ENCODE peak calls at places on chromosomes 7 and 10, in four cellular contexts. W is lower leg skin, P is astrocyte of the spinal cord, V is hepatocyte. F is an unnamed sample.

GRCh38 chr7:51689547-51689946 is 372.9 kb upstream of the COBL start:
- DNase-seq in V (no peak), P (no peak), W (no peak), F (no peak)

GRCh38 chr7:12481722-12482121 is 78.1 kb upstream of the VWDE start:
- DNase-seq in P (no peak), V (no peak), W (no peak), F (no peak)

GRCh38 chr10:15571570-15571969 is 148.2 kb downstream of the ITGA8 start:
- DNase-seq in P (peak), V (peak), W (no peak), F (no peak)

GRCh38 chr7:149879271-149879711 is 5.5 kb downstream of the ATP6V0E2 start:
- DNase-seq in V (no peak), W (no peak), P (no peak), F (no peak)

GRCh38 chr7:157140118-157140905 is 1.6 kb downstream of the UBE3C start:
- DNase-seq in V (no peak), W (peak), P (no peak), F (no peak)

GRCh38 chr10:12814166-12814565 is 187.3 kb downstream of the CCDC3 start:
- DNase-seq in P (no peak), W (no peak), V (no peak), F (no peak)

GRCh38 chr10:130721971-130722370 is 585.8 kb downstream of the GLRX3 start:
- DNase-seq in V (no peak), P (no peak), W (no peak), F (no peak)

GRCh38 chr10:102117391-102118159 is 2.6 kb downstream of the LDB1 start:
- DNase-seq in P (peak), W (peak), V (peak), F (peak)

GRCh38 chr7:76291346-76292205 is 10.9 kb upstream of the HSPB1 start:
- DNase-seq in W (peak), V (peak), P (peak), F (peak)

GRCh38 chr10:29839826-29840515 is 205.2 kb upstream of the SVIL start:
- DNase-seq in W (peak), P (no peak), V (peak), F (peak)

GRCh38 chr7:158065340-158065739 is 522.3 kb downstream of the PTPRN2 start:
- DNase-seq in W (no peak), V (no peak), P (no peak), F (no peak)

GRCh38 chr7:121515181-121515580 is 119.1 kb upstream of the FAM3C start:
- DNase-seq in P (no peak), V (no peak), W (no peak), F (no peak)

GRCh38 chr7:155426543-155427410 is 31.2 kb upstream of the EN2 start:
- DNase-seq in P (no peak), V (no peak), W (no peak), F (no peak)

GRCh38 chr7:155959894-155960293 is 147.6 kb upstream of the SHH start:
- DNase-seq in P (peak), W (peak), V (no peak), F (no peak)

GRCh38 chr10:79354141-79354540 is 6.9 kb downstream of the PPIF start:
- DNase-seq in W (no peak), P (no peak), V (no peak), F (no peak)

GRCh38 chr10:33293081-33293480 is 41.4 kb downstream of the NRP1 start:
- DNase-seq in W (no peak), V (no peak), P (no peak), F (no peak)

GRCh38 chr10:93074137-93074596 is 474 bp downstream of the CYP26A1 start:
- DNase-seq in W (peak), V (no peak), P (no peak), F (peak)

GRCh38 chr10:77041636-77042258 is 595.9 kb downstream of the KCNMA1 start:
- DNase-seq in W (no peak), P (no peak), V (no peak), F (no peak)

GRCh38 chr7:148590533-148590932 is at the start of gene C7orf33:
- DNase-seq in P (no peak), V (no peak), W (no peak), F (no peak)

GRCh38 chr10:4677296-4678021 is 148.5 kb upstream of the AKR1E2 start:
- DNase-seq in W (no peak), P (peak), V (peak), F (no peak)

GRCh38 chr10:11373626-11374310 is 237.7 kb downstream of the USP6NL start:
- DNase-seq in P (peak), V (no peak), W (no peak), F (no peak)

GRCh38 chr10:125231116-125231812 is 70.9 kb upstream of the CTBP2 start:
- DNase-seq in V (peak), W (peak), P (peak), F (peak)

GRCh38 chr10:13072339-13072738 is 27.6 kb upstream of the OPTN start:
- DNase-seq in P (no peak), W (no peak), V (no peak), F (no peak)

GRCh38 chr7:128890306-128891109 is 20.0 kb downstream of the KCP start:
- DNase-seq in V (peak), W (no peak), P (no peak), F (no peak)

GRCh38 chr10:34168429-34168828 is 646.7 kb downstream of the PARD3 start:
- DNase-seq in W (no peak), P (no peak), V (no peak), F (no peak)

DNA sequence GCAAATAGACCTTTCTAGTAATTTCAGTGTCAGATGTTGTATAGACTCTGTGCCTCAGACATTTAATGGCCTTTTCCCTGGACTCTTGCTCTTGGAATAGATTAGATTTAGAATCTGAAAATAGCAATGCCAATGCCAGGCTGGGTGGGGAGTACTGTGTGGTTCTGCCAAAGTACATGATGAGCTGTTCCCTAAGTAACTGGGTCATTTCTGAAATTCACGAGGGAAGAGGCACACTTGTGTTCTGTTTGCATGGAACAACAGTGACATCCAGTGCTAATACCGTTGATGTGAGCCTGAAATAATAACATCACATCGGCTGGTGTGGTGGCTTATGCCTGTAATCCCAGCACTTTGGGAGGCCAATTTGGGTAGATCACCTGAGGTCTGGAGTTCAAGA is 119.1 kb downstream of the MBL2 start:
- DNase-seq in W (no peak), V (no peak), P (no peak), F (no peak)
- TF ChIP-seq CTCF in W (no peak), V (no peak), P (no peak), F (no peak)

GRCh38 chr10:14545827-14546226 is 215.1 kb upstream of the FRMD4A start:
- DNase-seq in P (peak), V (no peak), W (no peak), F (no peak)

GRCh38 chr10:14548474-14548873 is 217.8 kb upstream of the FRMD4A start:
- DNase-seq in P (no peak), V (no peak), W (no peak), F (no peak)

GRCh38 chr10:14549496-14549895 is 218.8 kb upstream of the FRMD4A start:
- DNase-seq in V (no peak), P (peak), W (no peak), F (no peak)

GRCh38 chr10:14548970-14549369 is 218.2 kb upstream of the FRMD4A start:
- DNase-seq in P (no peak), W (no peak), V (no peak), F (no peak)

DNA sequence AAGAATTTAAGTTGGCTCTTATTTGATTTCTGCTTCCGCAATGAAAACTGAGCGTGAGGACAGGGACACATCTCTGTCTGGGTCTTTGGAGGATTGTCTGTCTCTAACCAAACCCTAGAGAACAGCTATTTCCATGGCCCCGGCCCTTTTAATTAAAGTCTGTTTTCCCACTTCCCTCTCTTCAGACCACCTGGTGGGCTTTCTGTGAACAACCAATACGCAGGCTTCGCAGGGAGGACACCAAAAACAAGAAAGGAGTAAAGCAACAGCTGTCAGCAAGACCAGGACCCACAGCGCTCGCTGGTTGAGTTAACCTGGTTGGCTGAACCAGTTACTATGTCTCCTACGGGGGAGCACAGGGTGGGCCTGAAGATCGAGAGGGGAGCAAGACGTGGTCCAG is 217.1 kb upstream of the FRMD4A start:
- DNase-seq in W (no peak), P (no peak), V (no peak), F (no peak)
- TF ChIP-seq CTCF in W (no peak), P (peak), V (no peak), F (no peak)

DNA sequence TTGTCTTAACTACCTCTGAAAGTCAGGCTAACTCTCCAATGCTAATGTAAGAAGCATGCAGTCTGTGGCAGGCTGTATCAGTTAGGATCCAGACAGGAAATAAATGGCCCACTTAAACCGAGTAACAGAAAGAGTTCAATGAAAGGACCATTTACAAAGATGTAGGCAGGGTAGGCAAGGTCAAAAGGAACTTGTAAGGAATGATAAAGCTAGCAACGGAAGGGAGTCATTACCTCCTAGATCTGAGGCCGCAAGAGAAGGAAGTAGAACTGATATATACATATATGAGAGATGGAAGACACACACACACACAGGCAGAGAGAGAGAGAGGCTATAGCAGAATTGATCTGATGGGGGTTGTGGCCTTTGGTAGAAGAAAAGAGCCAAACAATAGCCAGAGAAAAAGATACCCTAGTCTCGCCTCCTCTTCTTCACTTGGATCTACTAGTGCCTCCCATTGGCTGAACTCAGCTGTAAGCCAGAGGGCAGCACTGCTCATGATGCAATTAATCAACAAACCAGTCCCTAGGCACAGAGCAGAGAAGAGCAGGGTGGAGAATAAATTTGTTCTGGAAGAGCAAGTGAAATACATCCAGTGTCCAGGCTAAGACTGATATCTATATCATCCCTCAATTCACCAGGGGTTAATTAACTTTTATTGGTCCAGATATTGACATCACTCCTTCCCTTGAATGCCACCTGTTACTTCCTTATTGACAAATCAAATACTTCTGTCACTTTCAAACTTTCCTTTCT is 91.2 kb downstream of the LSMEM1 start:
- DNase-seq in V (no peak), W (no peak), P (no peak), F (no peak)
- TF ChIP-seq CTCF in V (no peak), W (no peak), P (no peak), F (no peak)

GRCh38 chr7:41599760-41600159 is 103.1 kb downstream of the INHBA start:
- DNase-seq in W (no peak), V (no peak), P (no peak), F (no peak)
- TF ChIP-seq CTCF in W (no peak), V (peak), P (peak), F (no peak)

GRCh38 chr10:86138551-86139065 is 228.0 kb downstream of the GRID1 start:
- DNase-seq in W (no peak), V (no peak), P (no peak), F (no peak)

GRCh38 chr10:86137561-86137960 is 229.0 kb downstream of the GRID1 start:
- DNase-seq in W (no peak), P (no peak), V (no peak), F (no peak)

GRCh38 chr10:86141896-86142295 is 224.7 kb downstream of the GRID1 start:
- DNase-seq in P (no peak), W (no peak), V (no peak), F (no peak)

GRCh38 chr10:86135191-86135590 is 231.4 kb downstream of the GRID1 start:
- DNase-seq in V (no peak), P (no peak), W (no peak), F (no peak)

DNA sequence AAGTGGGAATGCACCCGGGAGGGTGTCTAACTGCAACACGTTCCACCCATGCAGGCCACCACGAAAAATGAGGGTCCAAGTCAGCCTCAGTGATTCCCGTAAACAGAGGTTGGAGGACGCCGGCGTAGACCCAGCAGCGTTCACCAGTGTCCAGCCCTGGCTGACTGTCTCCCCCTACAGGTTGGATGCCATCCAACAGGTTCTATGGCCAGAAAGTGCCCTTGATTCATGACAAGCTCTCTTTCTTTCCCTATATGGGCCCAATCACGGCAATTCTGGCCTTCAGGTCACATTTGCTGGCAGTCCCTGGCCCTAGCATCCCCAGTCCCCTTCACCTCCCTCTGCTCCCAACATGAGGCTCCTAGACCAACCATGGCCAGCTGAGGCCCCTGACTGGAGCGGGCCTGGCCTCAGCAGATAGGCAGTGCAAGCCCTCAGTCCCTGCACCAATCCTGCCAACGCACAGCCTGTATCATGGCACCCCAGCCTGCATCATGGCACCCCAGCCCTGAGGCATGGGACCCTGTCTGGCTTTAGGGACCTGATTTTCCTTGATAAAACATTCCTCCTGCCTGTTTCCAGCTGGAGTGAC is 227.4 kb downstream of the GRID1 start:
- DNase-seq in P (no peak), V (peak), W (no peak), F (no peak)
- TF ChIP-seq CTCF in P (no peak), V (peak), W (no peak), F (no peak)

DNA sequence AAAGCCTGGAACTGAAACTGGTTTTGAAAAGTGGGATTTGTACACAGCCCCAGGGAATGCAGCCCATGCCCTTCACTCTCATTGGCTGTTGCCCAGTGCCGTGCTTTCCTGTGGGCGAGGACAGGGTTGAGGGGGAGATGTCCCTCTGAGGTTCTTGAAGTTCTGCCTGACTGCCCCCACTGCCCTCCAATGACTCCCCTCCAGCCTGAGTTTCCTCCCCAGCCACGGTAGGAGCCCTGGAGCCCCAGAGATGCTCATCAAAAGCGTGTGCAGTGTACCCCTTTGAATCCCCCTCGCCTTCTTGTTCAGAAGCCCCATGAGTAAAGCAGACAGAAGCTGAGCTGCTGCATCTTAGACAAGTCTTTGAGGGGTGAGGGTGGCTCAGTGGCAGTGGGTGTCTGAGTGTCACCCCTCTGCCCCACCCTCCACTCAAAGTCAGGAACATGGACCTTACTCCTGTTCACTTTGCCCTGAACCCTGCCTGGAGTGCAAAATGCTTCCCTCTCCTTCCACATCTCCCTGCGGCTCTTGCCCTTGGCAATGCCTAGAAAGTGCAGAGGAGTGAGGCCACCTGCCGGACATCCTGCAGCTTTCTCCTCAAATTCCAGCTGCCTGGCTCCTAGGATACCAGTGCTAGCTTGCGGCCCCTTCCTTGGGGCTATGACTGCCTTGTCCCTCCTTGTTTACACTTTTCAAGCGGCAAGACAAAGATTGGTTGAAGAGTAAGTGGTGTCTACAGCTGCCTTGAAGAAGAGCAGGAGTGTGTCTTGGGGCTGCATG is 19.9 kb downstream of the FAM241B start:
- DNase-seq in P (no peak), V (peak), W (no peak), F (no peak)
- TF ChIP-seq CTCF in P (peak), V (peak), W (no peak), F (no peak)

DNA sequence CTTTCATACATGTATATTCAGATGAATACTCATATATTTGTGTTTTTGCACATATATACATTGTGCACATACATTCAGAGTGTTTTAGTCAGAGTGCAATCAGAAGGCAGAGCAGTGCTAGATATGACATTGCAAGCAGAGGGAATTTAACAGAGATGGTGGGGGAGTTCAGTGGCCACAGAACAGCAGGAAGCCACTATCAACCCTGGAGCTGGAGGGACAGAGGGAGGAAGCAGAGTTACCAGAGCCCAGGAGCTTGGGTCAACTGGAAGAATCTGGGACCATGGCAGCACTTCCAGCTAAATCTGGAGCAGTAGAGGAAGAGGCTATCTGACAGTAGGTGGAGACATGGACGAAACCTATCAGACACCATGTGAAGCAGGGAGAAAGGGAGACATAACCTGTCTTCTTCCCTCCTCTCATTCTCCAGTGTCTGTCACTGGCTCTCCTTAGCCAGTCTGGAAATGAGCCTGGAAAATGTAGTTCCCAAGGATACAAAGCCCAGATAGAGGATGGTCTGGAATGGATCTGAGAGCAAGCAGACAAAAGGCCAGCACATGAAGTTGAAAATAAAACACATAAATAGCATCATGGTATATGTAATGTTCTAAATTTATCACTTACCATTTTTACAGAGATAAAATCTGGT is 33.6 kb upstream of the HERPUD2 start:
- DNase-seq in W (no peak), V (no peak), P (no peak), F (no peak)
- TF ChIP-seq CTCF in W (no peak), V (no peak), P (no peak), F (no peak)

DNA sequence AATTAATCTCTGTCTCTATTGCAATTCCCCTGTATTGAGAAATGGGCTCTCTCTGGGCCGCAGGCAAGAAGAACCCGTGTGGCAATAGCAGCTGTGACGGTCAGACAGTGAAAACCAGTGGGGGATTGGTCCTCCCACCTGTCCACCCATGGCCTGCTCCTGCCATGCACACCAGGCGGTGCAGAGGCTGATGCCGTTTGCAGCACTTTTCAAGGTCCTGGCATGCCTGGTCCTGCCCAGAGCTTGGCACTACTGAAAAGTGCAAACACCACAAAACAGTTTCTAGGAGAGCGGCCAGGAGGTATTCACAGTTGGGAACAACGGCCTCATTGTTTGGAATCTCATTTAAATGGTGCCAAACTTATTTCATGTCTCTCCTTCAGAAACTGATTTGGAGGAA is 41.5 kb downstream of the PSPH start:
- DNase-seq in W (no peak), V (no peak), P (peak), F (no peak)
- TF ChIP-seq CTCF in W (no peak), V (no peak), P (no peak), F (no peak)

GRCh38 chr10:98296514-98296913 is 28.5 kb upstream of the LOXL4 start:
- DNase-seq in V (no peak), P (peak), W (peak), F (no peak)
- TF ChIP-seq CTCF in V (no peak), P (no peak), W (no peak), F (no peak)

GRCh38 chr10:104311184-104311720 is 27.0 kb downstream of the ITPRIP start:
- DNase-seq in P (no peak), V (no peak), W (no peak), F (no peak)
- TF ChIP-seq CTCF in P (no peak), V (no peak), W (no peak), F (no peak)